ENCODE peak calls at places on chromosomes 13 and 19, in four cellular contexts. K is neuronal stem cell, L is IMR-90, A is mesendoderm. H is an unnamed sample.

GRCh38 chr19:40242480-40242879 is 16.0 kb upstream of the CCNP start:
- DNase-seq in K (no peak), L (no peak), A (no peak), H (no peak)

GRCh38 chr19:15248648-15249559 is 16.7 kb upstream of the EPHX3 start:
- DNase-seq in K (no peak), L (peak), A (no peak), H (peak)

GRCh38 chr19:54021932-54022331 is 30.5 kb downstream of the CACNG6 start:
- DNase-seq in K (no peak), L (no peak), A (no peak), H (no peak)

GRCh38 chr13:96252903-96253302 is 163.0 kb downstream of the HS6ST3 start:
- DNase-seq in K (no peak), L (no peak), A (peak), H (no peak)

GRCh38 chr19:55909801-55910200 is 22.3 kb downstream of the NLRP13 start:
- DNase-seq in K (no peak), L (no peak), A (no peak), H (no peak)

GRCh38 chr13:96025283-96025682 is 27.9 kb downstream of the UGGT2 start:
- DNase-seq in K (no peak), L (no peak), A (no peak), H (no peak)

GRCh38 chr13:108980237-108980636 is 350.8 kb downstream of the MYO16 start:
- DNase-seq in K (no peak), L (no peak), A (no peak), H (no peak)

GRCh38 chr19:41928221-41928683 is at the start of gene ERFL:
- DNase-seq in K (no peak), L (no peak), A (no peak), H (no peak)

GRCh38 chr13:60583911-60584753 is 187.1 kb downstream of the TDRD3 start:
- DNase-seq in K (no peak), L (peak), A (peak), H (peak)

GRCh38 chr19:32543107-32543900 is 37.7 kb upstream of the PDCD5 start:
- DNase-seq in K (no peak), L (peak), A (peak), H (peak)

GRCh38 chr13:48567521-48568331 is 34.8 kb upstream of the RCBTB2 start:
- DNase-seq in K (no peak), L (no peak), A (no peak), H (no peak)

GRCh38 chr13:20514866-20515265 is 10.8 kb downstream of the CRYL1 start:
- DNase-seq in K (no peak), L (no peak), A (no peak), H (no peak)

GRCh38 chr19:41691268-41691970 is 3.3 kb upstream of the CEACAM7 start:
- DNase-seq in K (no peak), L (no peak), A (peak), H (no peak)

GRCh38 chr13:99542788-99543406 is 41.6 kb downstream of the TM9SF2 start:
- DNase-seq in K (no peak), L (no peak), A (no peak), H (no peak)

GRCh38 chr13:28609936-28610335 is 49.0 kb upstream of the POMP start:
- DNase-seq in K (no peak), L (peak), A (no peak), H (peak)

GRCh38 chr13:30318026-30318425 is 10.7 kb upstream of the KATNAL1 start:
- DNase-seq in K (no peak), L (no peak), A (no peak), H (no peak)

GRCh38 chr19:56144816-56145215 is 3.7 kb downstream of the ZNF444 start:
- DNase-seq in K (no peak), L (no peak), A (no peak), H (no peak)

GRCh38 chr13:51585234-51585672 is 991 bp downstream of the WDFY2 start:
- DNase-seq in K (no peak), L (peak), A (no peak), H (peak)

GRCh38 chr13:98228661-98229349 is 51.7 kb upstream of the RNF113B start:
- DNase-seq in K (no peak), L (peak), A (no peak), H (peak)

GRCh38 chr13:44768775-44769578 is 192.8 kb upstream of the TSC22D1 start:
- DNase-seq in K (no peak), L (peak), A (no peak), H (no peak)

GRCh38 chr19:7830823-7831222 is 805 bp downstream of the EVI5L start:
- DNase-seq in K (no peak), L (no peak), A (no peak), H (no peak)

GRCh38 chr19:35013820-35014754 is 14.0 kb downstream of the GRAMD1A start:
- DNase-seq in K (no peak), L (no peak), A (no peak), H (no peak)

GRCh38 chr19:46661020-46661731 is at the start of gene DACT3:
- DNase-seq in K (peak), L (peak), A (peak), H (peak)
- H3K4ac ChIP-seq in K (no peak), L (peak), A (no peak), H (peak)

DNA sequence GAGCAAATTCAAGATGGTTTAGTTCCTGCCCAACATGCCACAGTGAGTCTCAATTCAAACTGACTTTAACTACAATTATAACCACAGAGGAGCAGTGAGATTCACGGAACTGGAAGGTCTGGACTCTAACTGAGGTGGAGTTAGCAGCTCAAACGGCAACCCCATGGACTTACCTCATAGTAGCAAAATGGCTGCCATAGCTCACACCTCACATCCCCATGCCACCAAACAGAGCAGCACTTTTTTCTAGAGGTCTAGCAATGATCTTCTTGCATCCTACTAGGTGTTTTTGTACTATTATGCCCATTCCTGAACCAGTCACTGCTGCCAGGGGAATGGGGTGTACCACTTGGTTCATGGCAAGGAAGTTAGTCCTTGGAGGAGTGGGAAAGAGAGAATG is 87.7 kb downstream of the ZNF536 start:
- DNase-seq in K (no peak), L (no peak), A (no peak), H (no peak)
- H2AK5ac ChIP-seq in K (no peak), L (no peak), A (no peak), H (no peak)

GRCh38 chr19:49663224-49663623 is 2.4 kb downstream of the IRF3 start:
- DNase-seq in K (no peak), L (no peak), A (no peak), H (no peak)
- H4K8ac ChIP-seq in K (no peak), L (no peak), A (no peak), H (no peak)

DNA sequence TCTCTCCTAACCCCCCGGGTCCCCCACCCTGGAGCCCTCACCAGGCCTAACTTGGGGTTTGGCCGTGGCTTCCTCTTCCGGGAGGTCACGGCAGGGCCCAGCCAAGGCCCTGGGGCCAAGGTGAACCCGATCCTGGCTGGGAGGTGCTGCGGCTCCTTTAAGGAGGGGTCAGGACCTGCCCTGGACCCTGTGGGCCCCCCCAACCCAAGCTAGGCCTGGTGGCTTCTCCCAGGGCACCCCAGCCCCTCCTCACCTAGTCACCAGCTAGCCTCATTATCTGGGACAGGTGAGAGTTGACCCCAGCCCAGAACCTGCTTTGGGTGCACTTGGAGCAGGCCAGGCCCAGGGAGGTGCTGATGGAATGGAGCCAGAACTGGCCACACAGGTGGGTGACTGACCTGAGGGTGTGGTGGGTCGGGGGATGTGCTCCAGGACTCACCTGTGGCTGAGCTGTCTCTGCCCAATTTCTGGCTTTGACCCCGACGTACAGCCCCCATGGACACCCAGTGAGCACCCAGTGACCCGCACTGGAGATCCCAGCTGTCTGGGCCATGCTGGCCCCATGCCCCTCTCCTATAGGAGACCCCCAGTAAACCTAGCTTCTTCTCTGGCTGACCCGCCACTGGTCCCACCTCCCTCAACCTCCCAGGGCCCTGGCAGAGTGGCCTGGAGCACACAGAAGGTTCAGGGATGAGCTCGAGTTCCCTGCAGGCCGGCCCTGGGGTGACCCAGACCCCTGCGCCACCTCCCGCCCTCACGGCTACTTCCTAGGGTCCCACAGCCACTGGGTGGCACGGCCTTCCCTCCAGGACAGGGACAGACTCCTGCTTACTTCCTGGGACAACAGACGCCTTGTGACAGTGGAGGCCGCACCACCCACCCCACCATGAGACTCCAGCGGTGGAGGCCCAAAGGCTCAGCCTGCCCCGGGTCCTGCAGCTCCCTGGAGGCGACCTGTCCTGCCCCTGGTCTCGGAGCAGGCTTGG is 6.7 kb upstream of the MKNK2 start:
- DNase-seq in K (no peak), L (no peak), A (no peak), H (no peak)
- H3K4ac ChIP-seq in K (peak), L (peak), A (peak), H (peak)

DNA sequence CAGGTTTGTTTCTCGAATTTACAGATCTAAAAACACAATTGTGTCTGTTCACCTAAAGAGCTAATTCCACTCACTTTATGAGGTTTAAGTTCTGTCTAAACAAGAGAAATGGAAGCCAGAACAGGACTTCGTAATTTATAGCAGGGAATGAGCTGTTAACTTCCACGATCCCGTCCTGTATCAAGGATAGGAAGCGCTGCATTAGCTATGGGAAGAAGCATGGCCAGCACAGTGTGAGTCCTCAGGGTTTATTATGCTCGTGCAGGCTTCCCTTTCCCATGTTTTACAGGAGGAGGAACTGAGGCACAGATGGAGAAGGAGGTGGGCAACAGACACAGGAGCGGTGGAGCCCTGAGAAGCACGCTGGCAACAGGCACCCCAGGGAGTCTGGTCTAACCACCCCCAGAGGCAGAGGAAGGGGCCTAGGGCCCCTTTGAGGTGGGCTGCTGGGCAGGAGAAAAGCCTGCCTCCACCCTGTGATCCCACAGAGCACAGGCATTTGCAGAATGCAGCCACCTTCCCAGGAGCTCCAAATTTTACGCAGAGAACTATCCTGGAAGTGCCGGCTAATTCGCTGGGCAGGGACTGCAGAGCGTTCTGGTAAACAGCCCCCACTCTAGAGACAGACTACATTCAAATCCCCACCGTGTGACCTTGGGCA is 30.6 kb downstream of the RAB20 start:
- DNase-seq in K (no peak), L (no peak), A (no peak), H (no peak)
- H2AK5ac ChIP-seq in K (no peak), L (no peak), A (no peak), H (no peak)

GRCh38 chr19:16891696-16892382 is 3.0 kb downstream of the F2RL3 start:
- DNase-seq in K (no peak), L (no peak), A (no peak), H (no peak)
- H4K8ac ChIP-seq in K (no peak), L (no peak), A (no peak), H (peak)

DNA sequence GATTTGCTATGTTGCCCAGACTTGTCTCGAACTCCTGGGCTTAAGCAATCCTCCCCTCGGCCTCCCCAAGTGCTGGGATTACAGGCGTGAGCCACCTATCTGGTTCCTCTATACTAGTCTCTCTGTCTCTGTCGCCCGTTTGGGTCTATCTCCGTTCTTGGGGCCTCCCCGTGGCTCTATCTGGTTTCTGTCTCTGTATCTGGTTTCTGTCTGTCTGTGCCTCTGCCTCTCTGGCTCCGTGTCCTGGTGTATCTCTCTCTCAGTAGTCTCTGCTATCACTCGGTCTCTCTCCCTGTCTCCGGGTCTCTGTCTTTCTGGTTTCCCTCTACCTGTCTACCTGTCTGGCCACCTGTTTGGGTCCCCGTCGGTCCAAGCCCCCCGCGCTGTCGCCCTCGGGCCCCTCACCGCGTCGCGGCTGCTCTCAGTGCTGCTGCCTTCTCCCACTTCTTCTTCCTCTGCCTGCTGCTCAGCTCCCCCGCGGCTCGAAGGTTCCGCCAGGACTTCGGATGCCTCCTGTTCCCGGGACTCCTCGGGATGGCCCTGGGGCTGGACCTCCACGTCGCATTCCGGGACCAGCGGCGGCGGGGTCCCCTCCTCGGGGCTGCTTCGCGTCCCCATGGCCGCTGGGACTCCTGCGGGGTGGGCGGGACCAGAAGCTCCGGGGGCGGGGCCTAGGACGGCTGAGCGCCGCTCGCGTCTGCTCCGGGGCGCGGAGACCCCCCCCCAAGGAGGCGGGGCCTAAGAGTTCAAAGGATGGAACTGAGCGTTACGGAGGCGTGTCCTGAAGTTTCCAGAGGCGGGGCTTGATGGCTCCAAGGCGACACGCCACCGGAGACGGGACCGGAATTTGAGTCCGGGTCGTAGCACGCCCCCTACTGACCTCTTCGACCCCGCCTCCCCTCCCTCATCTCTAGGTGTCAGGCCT is 783 bp downstream of the PHLDB3 start:
- DNase-seq in K (peak), L (peak), A (peak), H (peak)
- H3K4ac ChIP-seq in K (no peak), L (peak), A (no peak), H (peak)

DNA sequence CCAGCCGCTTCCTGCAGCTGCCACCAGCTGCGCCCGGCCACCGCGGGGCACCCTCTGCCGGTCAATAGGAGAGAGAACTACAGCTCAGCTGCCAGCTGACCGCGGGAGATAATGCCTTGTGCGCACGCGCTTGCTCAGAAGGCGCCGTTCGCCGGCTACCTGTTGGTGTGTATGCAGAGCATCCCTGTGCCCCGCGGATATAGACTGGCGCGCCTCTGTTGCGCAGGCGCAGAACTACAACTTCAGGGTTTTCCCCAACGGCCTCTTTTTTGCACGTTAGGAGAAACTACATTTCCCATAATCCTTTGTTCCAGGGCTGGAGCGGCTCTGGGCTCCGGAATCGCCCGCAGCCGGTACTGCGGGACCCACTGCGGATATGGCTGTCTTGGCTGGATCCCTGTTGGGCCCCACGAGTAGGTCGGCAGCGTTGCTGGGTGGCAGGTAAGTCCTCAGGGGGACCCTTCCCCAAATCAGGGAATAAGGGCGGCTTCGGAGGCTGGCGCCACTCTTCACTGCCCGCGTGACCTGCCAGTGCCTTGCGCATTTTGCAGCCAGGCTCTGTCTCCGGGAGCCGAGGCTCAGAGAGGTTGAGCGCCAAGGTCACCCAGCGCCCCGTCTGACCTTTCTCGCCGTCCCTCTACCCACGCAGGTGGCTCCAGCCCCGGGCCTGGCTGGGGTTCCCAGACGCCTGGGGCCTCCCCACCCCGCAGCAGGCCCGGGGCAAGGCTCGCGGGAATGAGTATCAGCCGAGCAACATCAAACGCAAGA is at the start of gene MRPL34:
- DNase-seq in K (peak), L (peak), A (peak), H (peak)
- H2AK5ac ChIP-seq in K (peak), L (peak), A (peak), H (peak)

GRCh38 chr19:17137417-17137816 is 61.8 kb downstream of the MYO9B start:
- DNase-seq in K (no peak), L (no peak), A (no peak), H (no peak)
- H4K8ac ChIP-seq in K (no peak), L (no peak), A (no peak), H (peak)

DNA sequence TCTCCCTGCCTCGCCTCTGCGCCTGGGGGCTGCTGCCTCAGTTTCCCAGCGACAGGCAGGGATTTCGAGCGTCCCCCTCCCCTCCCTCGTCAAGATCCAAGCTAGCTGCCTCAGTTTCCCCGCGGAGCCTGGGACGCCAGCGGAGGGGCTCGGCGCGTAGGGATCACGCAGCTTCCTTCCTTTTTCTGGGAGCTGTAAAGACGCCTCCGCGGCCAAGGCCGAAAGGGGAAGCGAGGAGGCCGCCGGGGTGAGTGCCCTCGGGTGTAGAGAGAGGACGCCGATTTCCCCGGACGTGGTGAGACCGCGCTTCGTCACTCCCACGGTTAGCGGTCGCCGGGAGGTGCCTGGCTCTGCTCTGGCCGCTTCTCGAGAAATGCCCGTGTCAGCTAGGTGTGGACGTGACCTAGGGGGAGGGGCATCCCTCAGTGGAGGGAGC is 722 bp upstream of the ICAM1 start:
- DNase-seq in K (no peak), L (no peak), A (no peak), H (peak)
- H3K4ac ChIP-seq in K (no peak), L (peak), A (no peak), H (peak)

H was measured in mesenchymal stem cell.